ENCODE peak calls at places on chromosomes 7 and 10, in four cellular contexts. Z, R, K and U are unnamed samples. For H3K36me3 and H3K27me3, the result is how much of the 10 kb centered on the place peaks cover.

GRCh38 chr7:29881724-29882123 is 75.4 kb downstream of the WIPF3 start:
- DNase-seq in Z (peak), R (peak), K (no peak), U (peak)

GRCh38 chr7:4191046-4191445 is 491.0 kb upstream of the FOXK1 start:
- DNase-seq in Z (no peak), R (no peak), K (no peak), U (no peak)

GRCh38 chr7:45689797-45690761 is 115.9 kb downstream of the ADCY1 start:
- DNase-seq in Z (no peak), R (no peak), K (no peak), U (no peak)

GRCh38 chr10:97356318-97356914 is 21.9 kb upstream of the FRAT2 start:
- DNase-seq in Z (no peak), R (no peak), K (no peak), U (no peak)

GRCh38 chr7:70614237-70614984 is 517.5 kb upstream of the GALNT17 start:
- DNase-seq in Z (peak), R (no peak), K (peak), U (peak)

GRCh38 chr7:17030559-17030958 is 148.8 kb upstream of the AGR3 start:
- DNase-seq in Z (no peak), R (no peak), K (no peak), U (no peak)

GRCh38 chr7:341841-342638 is 52.1 kb downstream of the FOXL3 start:
- DNase-seq in Z (no peak), R (no peak), K (peak), U (no peak)

GRCh38 chr7:24401628-24402593 is 117.9 kb downstream of the NPY start:
- DNase-seq in Z (peak), R (no peak), K (no peak), U (no peak)

GRCh38 chr7:106957766-106958165 is 86.7 kb upstream of the PRKAR2B start:
- DNase-seq in Z (peak), R (no peak), K (no peak), U (no peak)

GRCh38 chr10:71749396-71749795 is 23.9 kb downstream of the VSIR start:
- DNase-seq in Z (no peak), R (no peak), K (no peak), U (no peak)

GRCh38 chr7:32892521-32893224 is 1.1 kb upstream of the KBTBD2 start:
- DNase-seq in Z (peak), R (no peak), K (peak), U (no peak)

GRCh38 chr10:77156406-77156879 is 481.2 kb downstream of the KCNMA1 start:
- DNase-seq in Z (no peak), R (no peak), K (no peak), U (no peak)

GRCh38 chr10:21468086-21468485 is 57.4 kb downstream of the SKIDA1 start:
- DNase-seq in Z (no peak), R (no peak), K (no peak), U (no peak)

GRCh38 chr10:71351628-71352319 is 32.7 kb downstream of the SLC29A3 start:
- DNase-seq in Z (no peak), R (no peak), K (peak), U (no peak)

GRCh38 chr7:21253740-21254687 is 173.9 kb upstream of the SP4 start:
- DNase-seq in Z (peak), R (peak), K (no peak), U (peak)

GRCh38 chr10:3226960-3227724 is 54.6 kb upstream of the PITRM1 start:
- DNase-seq in Z (peak), R (no peak), K (no peak), U (no peak)

GRCh38 chr10:31906039-31906438 is 22.6 kb downstream of the ARHGAP12 start:
- DNase-seq in Z (no peak), R (no peak), K (no peak), U (no peak)

GRCh38 chr10:69449841-69450240 is 1.4 kb upstream of the TSPAN15 start:
- DNase-seq in Z (peak), R (no peak), K (no peak), U (peak)

GRCh38 chr10:25082276-25083204 is 66.1 kb downstream of the THNSL1 start:
- DNase-seq in Z (no peak), R (no peak), K (no peak), U (no peak)

GRCh38 chr10:88892223-88892967 is 12.3 kb downstream of the STAMBPL1 start:
- DNase-seq in Z (no peak), R (no peak), K (no peak), U (peak)

GRCh38 chr10:44818721-44819127 is 92.4 kb upstream of the TMEM72 start:
- DNase-seq in Z (peak), R (peak), K (no peak), U (peak)

GRCh38 chr7:94907420-94908203 is at the start of gene PPP1R9A:
- DNase-seq in Z (peak), R (peak), K (peak), U (peak)
- H3K4me3 ChIP-seq in Z (peak), R (peak), K (peak), U (peak)

DNA sequence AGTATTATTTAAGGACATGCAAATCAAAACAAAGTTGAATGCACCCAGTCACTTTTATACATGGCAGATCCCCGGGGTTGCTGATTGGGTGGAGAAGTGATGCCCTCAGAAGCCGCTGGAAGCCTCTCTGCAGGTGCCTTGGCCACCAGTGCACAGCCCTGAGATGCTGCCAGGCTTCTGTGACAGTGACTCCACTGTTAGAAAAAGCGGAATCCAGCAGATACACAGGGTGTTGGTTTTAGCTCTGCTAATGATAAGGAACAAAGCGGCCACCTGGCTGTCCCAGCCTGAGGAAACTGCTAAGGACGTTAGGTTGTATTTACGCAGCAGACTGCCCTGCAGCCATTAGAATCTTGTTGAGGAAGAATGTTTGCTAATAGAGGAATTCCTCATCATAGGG is 47.5 kb downstream of the JAKMIP3 start:
- DNase-seq in Z (peak), R (no peak), K (peak), U (no peak)
- H3K36me3 ChIP-seq in Z (under half), R (under half), K (under half), U (under half)

GRCh38 chr7:157005456-157006204 is 4.8 kb downstream of the MNX1 start:
- DNase-seq in Z (peak), R (no peak), K (no peak), U (peak)
- H3K27me3 ChIP-seq in Z (half or more), R (half or more), K (half or more), U (half or more)

DNA sequence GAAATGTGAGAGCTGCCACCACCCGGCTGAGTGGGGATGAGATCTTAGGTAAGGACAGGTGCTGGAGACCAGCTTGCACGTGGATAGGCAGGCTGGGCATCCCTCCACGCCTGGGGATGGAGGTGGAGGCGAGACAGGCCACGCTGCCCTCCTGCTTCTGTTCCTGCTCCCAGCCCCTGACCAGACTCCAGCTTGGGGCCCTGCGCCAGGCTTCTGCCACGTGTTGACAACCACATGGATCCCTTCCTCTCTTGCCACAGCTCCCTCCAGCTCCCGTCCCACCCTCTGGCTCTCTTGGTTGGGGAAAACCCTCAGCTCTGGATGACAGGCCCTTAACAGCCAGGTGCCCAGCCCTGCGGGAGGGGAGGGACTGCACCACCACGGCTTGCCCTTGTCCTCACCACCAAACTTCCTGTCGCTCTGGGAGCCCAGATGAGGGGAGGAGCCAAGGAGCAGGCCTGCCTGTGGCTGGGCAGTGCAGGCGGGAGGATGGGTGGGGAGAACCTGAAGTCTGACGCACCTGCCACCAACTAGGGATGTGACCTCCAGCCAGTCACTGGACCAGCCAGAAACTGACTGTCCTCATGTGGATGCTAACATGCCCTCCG is 36.0 kb downstream of the KCNH2 start:
- DNase-seq in Z (peak), R (no peak), K (peak), U (peak)
- H3K4me3 ChIP-seq in Z (no peak), R (no peak), K (no peak), U (no peak)

GRCh38 chr7:151137841-151138540 is 29.5 kb downstream of the GBX1 start:
- DNase-seq in Z (peak), R (no peak), K (peak), U (peak)

GRCh38 chr7:151136515-151136908 is 31.0 kb downstream of the GBX1 start:
- DNase-seq in Z (no peak), R (no peak), K (no peak), U (no peak)

GRCh38 chr7:151135866-151136514 is 31.5 kb downstream of the GBX1 start:
- DNase-seq in Z (no peak), R (no peak), K (peak), U (peak)

GRCh38 chr7:151138541-151138910 is 29.0 kb downstream of the GBX1 start:
- DNase-seq in Z (peak), R (no peak), K (no peak), U (peak)

DNA sequence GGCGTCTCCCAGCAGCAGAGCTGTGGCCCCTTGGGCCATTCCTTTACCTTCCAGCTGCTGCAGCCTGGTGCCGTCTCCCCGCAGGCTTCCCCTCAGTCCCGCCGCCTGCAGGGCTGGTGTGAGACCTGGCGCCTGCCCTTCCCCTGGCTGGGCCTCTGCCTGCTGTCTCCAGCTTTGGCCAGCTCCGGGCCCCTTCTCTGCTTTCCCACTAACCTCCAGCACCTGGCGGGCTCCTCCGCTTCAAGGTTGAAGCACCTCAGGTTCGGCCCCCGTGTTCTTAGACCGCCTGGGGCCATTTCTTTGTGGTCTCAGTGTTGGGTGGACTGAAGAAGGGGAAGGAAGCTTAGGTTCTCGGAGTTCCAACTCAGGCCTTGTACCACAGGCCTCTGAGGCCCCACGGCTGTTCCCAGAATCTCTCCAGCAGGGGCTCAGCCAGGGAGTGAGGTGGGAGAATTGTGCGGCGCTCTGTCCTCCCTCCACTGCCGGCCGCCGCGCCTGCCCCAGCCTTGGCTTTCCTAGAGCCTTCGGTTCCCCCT is 30.4 kb downstream of the GBX1 start:
- DNase-seq in Z (peak), R (no peak), K (no peak), U (peak)
- H3K36me3 ChIP-seq in Z (under half), R (half or more), K (half or more), U (under half)

DNA sequence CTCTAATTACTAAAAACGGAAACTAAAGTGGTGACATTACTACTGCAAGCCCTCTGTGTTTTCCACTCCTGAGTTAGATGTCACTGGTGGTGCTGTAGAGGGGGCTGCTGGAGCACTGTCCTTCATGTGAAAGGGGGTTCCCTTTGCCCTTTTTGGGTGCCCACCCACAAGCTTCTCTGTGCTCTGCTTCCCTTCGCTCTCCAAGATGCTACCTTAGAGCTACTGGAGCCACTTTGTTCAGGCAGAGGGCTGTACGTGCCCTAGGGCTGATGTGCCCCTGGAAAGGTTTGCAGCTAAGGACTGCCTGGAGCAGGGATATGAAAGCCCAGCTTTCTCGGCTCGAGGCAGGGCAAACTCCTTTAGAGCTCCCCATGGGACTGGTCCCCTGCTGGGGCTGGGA is 28.3 kb downstream of the EMX2 start:
- DNase-seq in Z (no peak), R (no peak), K (no peak), U (no peak)
- H3K27me3 ChIP-seq in Z (under half), R (under half), K (half or more), U (under half)

GRCh38 chr10:129277804-129278203 is 189.2 kb upstream of the MGMT start:
- DNase-seq in Z (no peak), R (no peak), K (no peak), U (no peak)

GRCh38 chr10:129277080-129277479 is 190.0 kb upstream of the MGMT start:
- DNase-seq in Z (no peak), R (no peak), K (no peak), U (no peak)

GRCh38 chr10:129274928-129275474 is 192.0 kb upstream of the MGMT start:
- DNase-seq in Z (peak), R (peak), K (no peak), U (peak)

GRCh38 chr10:129272859-129273258 is 194.2 kb upstream of the MGMT start:
- DNase-seq in Z (no peak), R (no peak), K (no peak), U (no peak)

DNA sequence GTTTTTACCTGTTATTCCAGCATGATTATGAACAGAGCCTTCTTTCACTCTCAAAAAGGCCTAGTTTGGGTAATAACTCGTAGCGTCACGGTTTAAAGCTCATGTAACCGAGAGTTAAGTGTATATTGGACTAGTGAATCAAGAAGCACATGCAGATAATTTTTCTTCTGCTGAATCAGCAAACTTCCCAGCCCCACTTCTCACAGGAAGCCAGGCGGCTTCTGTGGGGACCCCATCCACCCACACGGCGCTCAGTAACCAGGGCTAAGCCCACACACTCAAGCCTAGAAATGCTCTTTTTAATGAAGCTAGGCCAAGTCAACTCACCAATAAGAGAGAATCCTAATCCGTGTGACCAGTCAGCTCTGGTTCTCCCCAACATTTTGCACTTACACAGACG is 191.2 kb upstream of the MGMT start:
- DNase-seq in Z (no peak), R (no peak), K (no peak), U (no peak)
- H3K4me3 ChIP-seq in Z (no peak), R (no peak), K (no peak), U (no peak)